ENCODE peak calls at places on chromosomes 3 and 15, in six cellular contexts. Q is HCT116, I is HepG2, E is H1, P is GM12878, C is K562. B is an unnamed sample.

GRCh38 chr15:79329186-79329611 is 18.3 kb downstream of the TMED3 start:
- DNase-seq in Q (no peak), I (peak; percentile 37), E (no peak), P (no peak), C (peak; percentile 27), B (peak; percentile 84)

GRCh38 chr3:60912876-60913275 is 338.4 kb downstream of the FHIT start:
- DNase-seq in Q (no peak), I (no peak), E (no peak), P (no peak), C (no peak), B (no peak)

GRCh38 chr3:6504834-6505233 is 356.1 kb upstream of the GRM7 start:
- DNase-seq in Q (no peak), I (no peak), E (no peak), P (no peak), C (no peak), B (no peak)

GRCh38 chr15:77654975-77655374 is 22.3 kb upstream of the LINGO1 start:
- DNase-seq in Q (peak; percentile 22), I (peak; percentile 45), E (no peak), P (no peak), C (peak; percentile 74), B (no peak)

GRCh38 chr3:171874879-171875278 is 31.7 kb downstream of the TMEM212 start:
- DNase-seq in Q (no peak), I (no peak), E (no peak), P (no peak), C (no peak), B (no peak)

GRCh38 chr15:42190370-42190769 is 17.7 kb downstream of the VPS39 start:
- DNase-seq in Q (no peak), I (no peak), E (no peak), P (no peak), C (no peak), B (no peak)

GRCh38 chr3:102736288-102736960 is 301.6 kb downstream of the ZPLD1 start:
- DNase-seq in Q (no peak), I (no peak), E (no peak), P (no peak), C (no peak), B (no peak)

GRCh38 chr3:72299823-72300222 is 514.9 kb upstream of the PROK2 start:
- DNase-seq in Q (peak; percentile 21), I (no peak), E (no peak), P (no peak), C (no peak), B (peak; percentile 20)

GRCh38 chr3:194267744-194268658 is 83.1 kb downstream of the CPN2 start:
- DNase-seq in Q (no peak), I (peak; percentile 31), E (no peak), P (no peak), C (no peak), B (no peak)

GRCh38 chr15:38860253-38860652 is 295.6 kb upstream of the RASGRP1 start:
- DNase-seq in Q (no peak), I (no peak), E (no peak), P (no peak), C (no peak), B (no peak)

GRCh38 chr15:70090436-70091291 is 7.1 kb downstream of the TLE3 start:
- DNase-seq in Q (no peak), I (no peak), E (no peak), P (no peak), C (no peak), B (no peak)

GRCh38 chr3:177680442-177680821 is 483.1 kb upstream of the TBL1XR1 start:
- DNase-seq in Q (no peak), I (no peak), E (no peak), P (no peak), C (no peak), B (peak; percentile 27)

GRCh38 chr3:149204390-149204991 is 17.1 kb downstream of the CP start:
- DNase-seq in Q (no peak), I (peak; percentile 73), E (no peak), P (no peak), C (no peak), B (no peak)

GRCh38 chr3:10550705-10551104 is 45.3 kb upstream of the ATP2B2 start:
- DNase-seq in Q (no peak), I (no peak), E (no peak), P (no peak), C (no peak), B (no peak)

GRCh38 chr3:172388412-172389078 is 59.7 kb downstream of the GHSR start:
- DNase-seq in Q (no peak), I (no peak), E (no peak), P (no peak), C (no peak), B (no peak)

GRCh38 chr3:102057781-102058421 is 208.6 kb downstream of the NFKBIZ start:
- DNase-seq in Q (no peak), I (no peak), E (no peak), P (peak; percentile 85), C (no peak), B (no peak)

GRCh38 chr3:30659270-30660127 is 53.1 kb downstream of the TGFBR2 start:
- DNase-seq in Q (peak; percentile 84), I (peak; percentile 78), E (no peak), P (no peak), C (no peak), B (peak; percentile 94)

GRCh38 chr3:77746892-77747291 is 707.0 kb downstream of the ROBO2 start:
- DNase-seq in Q (no peak), I (no peak), E (no peak), P (peak; percentile 2), C (no peak), B (no peak)

GRCh38 chr15:94075349-94075748 is 156.0 kb upstream of the MCTP2 start:
- DNase-seq in Q (no peak), I (no peak), E (no peak), P (no peak), C (no peak), B (no peak)

GRCh38 chr3:196740476-196741400 is 1.1 kb downstream of the PAK2 start:
- DNase-seq in Q (no peak), I (peak; percentile 45), E (no peak), P (no peak), C (peak; percentile 14), B (peak; percentile 68)

GRCh38 chr3:187132666-187133065 is 6.6 kb downstream of the RPL39L start:
- DNase-seq in Q (no peak), I (no peak), E (no peak), P (no peak), C (no peak), B (no peak)

GRCh38 chr3:46467562-46467961 is 2.9 kb upstream of the LTF start:
- DNase-seq in Q (no peak), I (no peak), E (no peak), P (no peak), C (no peak), B (no peak)

GRCh38 chr15:73751896-73752816 is 995 bp downstream of the INSYN1 start:
- DNase-seq in Q (no peak), I (no peak), E (no peak), P (no peak), C (no peak), B (no peak)

GRCh38 chr3:135107043-135107442 is 312.0 kb downstream of the EPHB1 start:
- DNase-seq in Q (no peak), I (no peak), E (no peak), P (no peak), C (no peak), B (no peak)

GRCh38 chr3:128775241-128775640 is 49.3 kb downstream of the RAB7A start:
- DNase-seq in Q (no peak), I (no peak), E (no peak), P (no peak), C (no peak), B (no peak)

GRCh38 chr15:51793521-51793920 is 35.9 kb upstream of the TMOD3 start:
- DNase-seq in Q (no peak), I (no peak), E (no peak), P (no peak), C (no peak), B (peak; percentile 92)

GRCh38 chr15:80433836-80434235 is 29.7 kb downstream of the ARNT2 start:
- DNase-seq in Q (no peak), I (no peak), E (no peak), P (no peak), C (no peak), B (no peak)

GRCh38 chr3:70811880-70812279 is 499.4 kb upstream of the MDFIC2 start:
- DNase-seq in Q (no peak), I (no peak), E (no peak), P (no peak), C (no peak), B (no peak)

GRCh38 chr3:176055851-176056250 is 1141.4 kb downstream of the TBL1XR1 start:
- DNase-seq in Q (no peak), I (no peak), E (no peak), P (no peak), C (no peak), B (no peak)

GRCh38 chr3:110381992-110382391 is 689.6 kb upstream of the NECTIN3 start:
- DNase-seq in Q (no peak), I (no peak), E (no peak), P (no peak), C (no peak), B (no peak)

GRCh38 chr3:188257384-188257961 is 103.5 kb downstream of the LPP start:
- DNase-seq in Q (no peak), I (no peak), E (no peak), P (no peak), C (no peak), B (peak; percentile 80)

GRCh38 chr3:188943591-188943990 is 228.2 kb upstream of the TPRG1 start:
- DNase-seq in Q (no peak), I (no peak), E (no peak), P (no peak), C (no peak), B (no peak)

GRCh38 chr15:63439536-63440264 is 58.1 kb upstream of the CA12 start:
- DNase-seq in Q (no peak), I (no peak), E (no peak), P (no peak), C (no peak), B (no peak)
- TF ChIP-seq MAX in Q (no peak), I (no peak), E (no peak), P (no peak), C (no peak), B (no peak)

GRCh38 chr15:99105516-99106341 is 849 bp downstream of the SYNM start:
- DNase-seq in Q (no peak), I (no peak), E (no peak), P (no peak), C (no peak), B (peak; percentile 68)
- TF ChIP-seq EZH2 in Q (no peak), I (no peak), E (peak; percentile 83), P (no peak), C (no peak), B (no peak)

GRCh38 chr3:29319798-29320197 is 38.9 kb downstream of the RBMS3 start:
- DNase-seq in Q (no peak), I (no peak), E (no peak), P (no peak), C (no peak), B (no peak)
- H3K4me1 ChIP-seq in Q (no peaks in the 10 kb centered on the region), I (no peaks in the 10 kb centered on the region), E (no peaks in the 10 kb centered on the region), P (peaks cover 9% of the 10 kb centered on the region), C (no peaks in the 10 kb centered on the region), B (peaks cover 20% of the 10 kb centered on the region)

GRCh38 chr3:22714758-22715157 is 488.4 kb upstream of the UBE2E2 start:
- DNase-seq in Q (no peak), I (no peak), E (no peak), P (no peak), C (no peak), B (no peak)

GRCh38 chr3:22713936-22714335 is 489.2 kb upstream of the UBE2E2 start:
- DNase-seq in Q (no peak), I (peak; percentile 2), E (no peak), P (no peak), C (no peak), B (no peak)
- TF ChIP-seq MAX in Q (no peak), I (no peak), E (no peak), P (no peak), C (no peak), B (no peak)

B was measured in endothelial cell of umbilical vein.